ENCODE peak calls at places on chromosomes 3 and 15, in five cellular contexts. O, W, L, P and J are unnamed samples.

GRCh38 chr3:15229262-15229661 is 23.2 kb downstream of the CAPN7 start:
- DNase-seq in O (no peak), W (no peak), L (no peak), P (no peak), J (no peak)

GRCh38 chr3:97719156-97719821 is 45.3 kb upstream of the ARL6 start:
- DNase-seq in O (peak), W (peak), L (peak), P (no peak), J (peak)

GRCh38 chr15:64692166-64692565 is 83.2 kb downstream of the RBPMS2 start:
- DNase-seq in O (no peak), W (peak), L (no peak), P (no peak), J (no peak)

GRCh38 chr3:155232605-155233004 is 60.9 kb downstream of the STRIT1 start:
- DNase-seq in O (peak), W (no peak), L (peak), P (no peak), J (peak)

GRCh38 chr15:63512148-63512547 is 7.8 kb downstream of the USP3 start:
- DNase-seq in O (no peak), W (no peak), L (no peak), P (no peak), J (no peak)

GRCh38 chr3:182793663-182794454 is 555 bp downstream of the ATP11B start:
- DNase-seq in O (no peak), W (peak), L (no peak), P (no peak), J (no peak)

GRCh38 chr3:15460891-15461524 is 33.6 kb downstream of the EAF1 start:
- DNase-seq in O (no peak), W (peak), L (no peak), P (no peak), J (no peak)

GRCh38 chr3:151564261-151564660 is 103.4 kb upstream of the IGSF10 start:
- DNase-seq in O (no peak), W (no peak), L (no peak), P (no peak), J (no peak)

GRCh38 chr3:127141921-127142730 is 50.8 kb upstream of the PRR23E start:
- DNase-seq in O (no peak), W (no peak), L (no peak), P (no peak), J (no peak)

GRCh38 chr15:91954211-91954804 is 100.8 kb downstream of the SLCO3A1 start:
- DNase-seq in O (no peak), W (no peak), L (no peak), P (no peak), J (no peak)

GRCh38 chr3:117045143-117045542 is 335.6 kb downstream of the TUSC7 start:
- DNase-seq in O (no peak), W (no peak), L (no peak), P (no peak), J (no peak)

GRCh38 chr3:142056656-142057330 is 92.6 kb downstream of the TFDP2 start:
- DNase-seq in O (no peak), W (no peak), L (no peak), P (no peak), J (no peak)

GRCh38 chr3:185280572-185281365 is 26.9 kb upstream of the EHHADH start:
- DNase-seq in O (peak), W (peak), L (no peak), P (no peak), J (peak)

GRCh38 chr3:134126153-134126552 is 96.4 kb upstream of the SLCO2A1 start:
- DNase-seq in O (no peak), W (peak), L (no peak), P (no peak), J (no peak)

GRCh38 chr15:91413142-91413541 is 313.1 kb downstream of the SV2B start:
- DNase-seq in O (no peak), W (no peak), L (no peak), P (no peak), J (no peak)

GRCh38 chr15:51229907-51230328 is 108.5 kb downstream of the CYP19A1 start:
- DNase-seq in O (no peak), W (peak), L (no peak), P (peak), J (peak)

GRCh38 chr3:177680442-177680821 is 483.1 kb upstream of the TBL1XR1 start:
- DNase-seq in O (no peak), W (no peak), L (no peak), P (no peak), J (no peak)

GRCh38 chr15:26771168-26771916 is 1.5 kb downstream of the GABRB3 start:
- DNase-seq in O (no peak), W (no peak), L (no peak), P (no peak), J (no peak)

GRCh38 chr15:40291088-40291574 is 8.3 kb upstream of the ANKRD63 start:
- DNase-seq in O (no peak), W (no peak), L (no peak), P (no peak), J (no peak)

GRCh38 chr3:124019291-124019690 is 27.4 kb upstream of the ROPN1 start:
- DNase-seq in O (no peak), W (no peak), L (no peak), P (no peak), J (no peak)

GRCh38 chr3:64684715-64685261 is 3.0 kb downstream of the ADAMTS9 start:
- DNase-seq in O (no peak), W (no peak), L (no peak), P (no peak), J (no peak)

GRCh38 chr15:25787855-25788521 is 75.1 kb downstream of the ATP10A start:
- DNase-seq in O (no peak), W (peak), L (no peak), P (no peak), J (no peak)

GRCh38 chr15:71447328-71448250 is 332.3 kb downstream of the THSD4 start:
- DNase-seq in O (peak), W (no peak), L (no peak), P (no peak), J (no peak)

GRCh38 chr3:108102420-108103039 is 11.7 kb upstream of the CD47 start:
- DNase-seq in O (no peak), W (peak), L (no peak), P (no peak), J (no peak)

GRCh38 chr3:129317876-129318275 is 39.2 kb downstream of the HMCES start:
- DNase-seq in O (no peak), W (peak), L (no peak), P (no peak), J (no peak)

GRCh38 chr3:121624147-121624852 is 31.1 kb downstream of the FBXO40 start:
- DNase-seq in O (no peak), W (no peak), L (no peak), P (no peak), J (no peak)

GRCh38 chr15:89492111-89492641 is 4.2 kb downstream of the RHCG start:
- DNase-seq in O (no peak), W (peak), L (no peak), P (no peak), J (no peak)

GRCh38 chr3:106245400-106245799 is 376.6 kb upstream of the CBLB start:
- DNase-seq in O (no peak), W (no peak), L (no peak), P (no peak), J (no peak)

GRCh38 chr3:157905885-157906284 is 200.3 kb downstream of the SHOX2 start:
- DNase-seq in O (no peak), W (no peak), L (no peak), P (no peak), J (no peak)

GRCh38 chr3:157906627-157907026 is 199.6 kb downstream of the SHOX2 start:
- DNase-seq in O (no peak), W (no peak), L (no peak), P (no peak), J (peak)
- TF ChIP-seq CTCF in O (peak), W (no peak), L (peak), P (no peak), J (peak)

GRCh38 chr3:29283739-29284138 is 2.9 kb downstream of the RBMS3 start:
- DNase-seq in O (no peak), W (no peak), L (no peak), P (no peak), J (no peak)
- H3K4me3 ChIP-seq in O (no peak), W (no peak), L (peak), P (peak), J (peak)

DNA sequence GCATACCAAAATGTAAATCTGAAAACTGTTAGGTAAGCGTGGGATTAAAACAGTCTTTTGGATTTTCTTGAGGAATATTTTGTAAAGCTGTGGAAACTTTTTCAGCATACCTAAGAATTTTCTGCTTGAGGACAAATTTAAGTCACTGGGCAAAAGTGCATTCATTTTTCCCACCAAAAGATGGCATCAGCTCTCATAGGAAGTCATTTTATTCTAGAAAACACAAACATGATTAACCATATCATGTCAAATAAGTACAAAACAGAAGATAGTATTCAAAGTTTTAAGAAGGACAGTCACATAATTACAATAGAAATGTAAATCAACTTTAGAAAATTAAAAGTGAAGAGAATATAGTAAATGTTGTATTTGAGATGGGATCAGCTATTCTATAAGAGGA is 63.5 kb downstream of the SLC49A4 start:
- DNase-seq in O (peak), W (peak), L (no peak), P (no peak), J (no peak)
- TF ChIP-seq CTCF in O (peak), W (no peak), L (peak), P (no peak), J (no peak)

DNA sequence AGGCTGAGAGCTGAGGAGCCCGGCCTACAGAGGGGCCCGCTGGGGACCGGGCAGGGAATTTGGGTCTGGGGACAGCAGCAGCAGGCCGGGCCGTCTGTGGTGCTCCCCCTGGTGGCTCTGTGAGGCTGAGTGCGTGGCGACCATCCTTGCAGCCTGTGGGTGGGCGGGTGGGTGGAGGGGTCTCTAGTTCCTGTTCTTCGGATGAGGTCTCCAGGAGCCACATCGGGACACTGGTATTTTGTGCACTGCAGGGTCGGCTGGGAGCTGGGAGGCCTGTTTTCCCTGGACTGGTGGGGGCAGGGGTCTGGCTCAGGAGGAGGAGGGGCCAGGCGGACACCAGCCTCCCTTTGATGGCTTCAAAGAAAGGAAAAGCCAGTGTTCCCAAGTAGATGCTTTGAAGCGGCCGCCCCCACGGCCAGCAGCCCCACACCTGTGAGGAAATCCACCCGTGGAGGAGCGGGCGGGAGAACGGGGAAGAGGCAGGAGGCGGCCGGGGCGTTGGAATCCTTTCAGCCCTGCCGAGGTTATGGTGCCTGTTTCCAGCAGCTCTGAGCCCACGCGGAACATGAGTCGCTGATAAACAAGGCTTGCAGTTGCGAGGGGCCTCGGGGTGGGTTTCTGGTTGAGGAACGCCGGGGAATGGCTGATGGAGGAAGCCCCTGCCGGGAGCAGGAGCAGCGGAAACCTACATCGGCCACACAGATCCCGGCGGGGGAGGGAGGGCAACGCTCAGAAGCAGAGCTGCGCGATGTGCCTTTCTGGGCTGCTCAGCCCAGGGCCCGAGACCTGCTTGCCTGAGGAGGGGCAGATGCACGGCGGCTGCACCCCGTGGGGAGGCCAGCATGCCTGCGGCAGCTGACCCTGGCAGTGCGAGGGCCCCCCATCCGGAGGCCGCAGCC is 154.3 kb downstream of the NSMCE3 start:
- DNase-seq in O (no peak), W (no peak), L (no peak), P (no peak), J (no peak)
- H3K4me3 ChIP-seq in O (no peak), W (no peak), L (peak), P (peak), J (no peak)

DNA sequence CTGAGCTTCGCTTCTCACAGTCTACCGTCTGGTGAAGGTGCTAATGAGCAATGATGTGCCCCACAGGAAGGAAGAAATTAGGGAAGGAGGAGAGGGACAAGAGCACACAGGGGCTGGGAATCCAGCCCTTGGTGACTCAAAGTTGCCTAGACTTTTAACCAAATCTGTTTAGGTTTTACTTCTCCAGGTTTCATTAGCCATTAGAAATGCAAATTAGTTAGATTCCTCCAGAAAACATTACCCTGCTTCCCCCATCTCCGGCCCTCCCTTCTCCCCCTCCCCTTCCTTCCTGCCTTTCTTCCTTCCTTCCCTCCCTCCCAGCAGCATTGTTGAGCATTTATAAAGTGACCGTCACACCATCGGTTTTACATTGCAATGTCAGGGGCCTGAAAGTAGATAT is 59.3 kb upstream of the UBE2E1 start:
- DNase-seq in O (no peak), W (no peak), L (no peak), P (no peak), J (no peak)
- TF ChIP-seq CTCF in O (no peak), W (no peak), L (no peak), P (no peak), J (no peak)